ENCODE peak calls at places on chromosomes 2 and 18, in six cellular contexts. O is spleen, I is OCI-LY7, L is fibroblast of the aortic adventitia, D is NT2/D1, F is fibroblast of lung. X is an unnamed sample.

GRCh38 chr2:177332041-177332991 is 60.3 kb upstream of the AGPS start:
- DNase-seq in O (no peak), F (peak), D (peak), I (peak), L (peak), X (peak)

GRCh38 chr2:3670941-3671340 is 12.9 kb downstream of the ALLC start:
- DNase-seq in O (no peak), F (no peak), I (no peak), L (no peak), D (no peak), X (no peak)

GRCh38 chr2:99403524-99403923 is 66.3 kb downstream of the EIF5B start:
- DNase-seq in L (no peak), D (peak), F (no peak), I (no peak), O (no peak), X (no peak)

GRCh38 chr18:77063256-77063655 is 69.3 kb downstream of the MBP start:
- DNase-seq in O (peak), I (peak), D (no peak), L (peak), F (peak), X (peak)

GRCh38 chr18:48605408-48605845 is 66.6 kb downstream of the CTIF start:
- DNase-seq in D (peak), I (peak), F (no peak), O (peak), L (no peak), X (no peak)

GRCh38 chr2:2524340-2524941 is 193.4 kb upstream of the MYT1L start:
- DNase-seq in I (no peak), L (no peak), D (no peak), F (no peak), O (no peak), X (no peak)

GRCh38 chr2:147405651-147406050 is 439.2 kb upstream of the ACVR2A start:
- DNase-seq in L (peak), O (no peak), I (no peak), F (peak), D (no peak), X (no peak)

GRCh38 chr2:188571543-188571942 is 279.9 kb downstream of the GULP1 start:
- DNase-seq in O (no peak), D (no peak), I (no peak), L (peak), F (peak), X (no peak)

GRCh38 chr2:28895189-28895893 is 874 bp downstream of the WDR43 start:
- DNase-seq in I (peak), F (peak), O (no peak), L (peak), D (no peak), X (peak)

GRCh38 chr2:69386376-69386775 is 651 bp downstream of the GFPT1 start:
- DNase-seq in I (peak), L (no peak), D (no peak), O (no peak), F (no peak), X (no peak)

GRCh38 chr2:25109822-25110221 is 58.6 kb downstream of the POMC start:
- DNase-seq in O (no peak), L (no peak), F (no peak), I (no peak), D (no peak), X (no peak)

GRCh38 chr2:96176661-96177060 is 31.4 kb upstream of the DUSP2 start:
- DNase-seq in I (no peak), D (no peak), F (no peak), L (peak), O (no peak), X (no peak)

GRCh38 chr2:96171836-96172235 is 26.6 kb upstream of the DUSP2 start:
- DNase-seq in O (no peak), L (no peak), I (no peak), D (no peak), F (no peak), X (no peak)

GRCh38 chr2:96180002-96180401 is 28.6 kb downstream of the STARD7 start:
- DNase-seq in D (no peak), O (no peak), L (no peak), F (no peak), I (no peak), X (no peak)

GRCh38 chr2:96174251-96175144 is 29.3 kb upstream of the DUSP2 start:
- DNase-seq in D (peak), F (peak), O (peak), L (peak), I (peak), X (peak)

DNA sequence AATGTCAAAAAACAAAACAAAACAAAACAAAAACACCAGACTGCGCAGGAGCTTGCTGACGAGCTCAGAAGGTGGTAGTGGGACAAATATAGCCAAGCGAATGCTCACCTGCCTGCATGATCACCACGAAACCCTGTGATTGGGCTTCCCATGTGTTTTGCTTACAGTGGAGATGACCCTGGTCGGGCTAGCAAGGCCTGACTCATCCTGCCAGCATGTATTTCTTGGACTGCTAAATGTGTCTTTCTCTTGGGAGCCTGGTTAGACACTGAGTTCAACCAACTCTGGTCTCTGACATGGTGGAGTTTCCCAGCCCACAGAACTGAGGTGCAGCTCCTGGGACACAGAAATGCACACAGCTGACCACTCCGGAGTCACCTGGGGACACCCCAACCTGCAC is 30.7 kb upstream of the DUSP2 start:
- DNase-seq in F (peak), I (no peak), L (peak), D (no peak), O (no peak), X (no peak)
- H3K4me3 ChIP-seq in F (no peak), I (no peak), L (no peak), D (no peak), O (no peak), X (no peak)

GRCh38 chr18:35049111-35050003 is 8.1 kb downstream of the MAPRE2 start:
- DNase-seq in D (no peak), L (no peak), I (peak), F (no peak), O (no peak), X (no peak)

GRCh38 chr18:35050004-35050623 is 8.9 kb downstream of the MAPRE2 start:
- DNase-seq in D (no peak), I (no peak), F (peak), O (no peak), L (no peak), X (no peak)

GRCh38 chr18:35047697-35048292 is 6.6 kb downstream of the MAPRE2 start:
- DNase-seq in F (no peak), L (no peak), D (no peak), I (no peak), O (no peak), X (no peak)

GRCh38 chr18:35051978-35052377 is 10.8 kb downstream of the MAPRE2 start:
- DNase-seq in D (no peak), O (no peak), L (peak), I (no peak), F (peak), X (no peak)

DNA sequence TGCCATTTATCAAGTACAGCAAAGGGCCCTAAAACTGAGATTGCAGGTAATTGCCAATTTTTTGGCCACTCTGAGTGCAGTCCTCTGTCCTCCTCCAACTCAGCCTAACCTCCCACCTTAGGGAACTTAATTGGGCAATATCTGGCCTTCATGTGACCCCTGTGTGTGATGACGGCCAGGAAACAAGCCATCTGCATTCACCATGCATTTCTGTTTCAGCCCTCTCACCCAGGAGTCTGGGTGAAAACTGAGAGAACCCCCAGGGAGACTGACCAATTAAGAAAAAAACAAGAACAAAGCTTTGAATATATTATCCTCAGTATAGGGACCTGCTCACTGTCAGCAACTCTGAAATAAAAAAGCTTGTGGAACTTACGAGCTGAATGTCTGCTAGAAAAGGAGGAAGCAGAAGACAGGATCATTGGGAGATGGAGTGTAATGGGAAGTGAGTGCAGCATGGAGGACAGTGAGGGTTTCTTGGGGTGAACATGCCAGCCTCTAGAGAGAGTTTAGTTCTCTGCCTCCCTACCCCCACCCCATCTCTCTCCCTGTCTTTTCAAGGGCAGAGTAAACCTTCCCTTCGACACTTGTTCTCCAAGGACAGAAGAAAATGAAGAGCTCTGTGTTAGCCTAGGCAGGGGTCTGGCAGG is 9.6 kb downstream of the MAPRE2 start:
- DNase-seq in F (peak), L (no peak), I (no peak), D (no peak), O (no peak), X (no peak)
- H3K4me3 ChIP-seq in F (no peak), L (peak), I (peak), D (no peak), O (no peak), X (no peak)

GRCh38 chr2:109332880-109333279 is 203.9 kb downstream of the SH3RF3 start:
- DNase-seq in L (no peak), I (no peak), F (no peak), D (no peak), O (no peak), X (no peak)
- H3K4me3 ChIP-seq in L (no peak), I (no peak), F (no peak), D (no peak), O (no peak), X (no peak)

DNA sequence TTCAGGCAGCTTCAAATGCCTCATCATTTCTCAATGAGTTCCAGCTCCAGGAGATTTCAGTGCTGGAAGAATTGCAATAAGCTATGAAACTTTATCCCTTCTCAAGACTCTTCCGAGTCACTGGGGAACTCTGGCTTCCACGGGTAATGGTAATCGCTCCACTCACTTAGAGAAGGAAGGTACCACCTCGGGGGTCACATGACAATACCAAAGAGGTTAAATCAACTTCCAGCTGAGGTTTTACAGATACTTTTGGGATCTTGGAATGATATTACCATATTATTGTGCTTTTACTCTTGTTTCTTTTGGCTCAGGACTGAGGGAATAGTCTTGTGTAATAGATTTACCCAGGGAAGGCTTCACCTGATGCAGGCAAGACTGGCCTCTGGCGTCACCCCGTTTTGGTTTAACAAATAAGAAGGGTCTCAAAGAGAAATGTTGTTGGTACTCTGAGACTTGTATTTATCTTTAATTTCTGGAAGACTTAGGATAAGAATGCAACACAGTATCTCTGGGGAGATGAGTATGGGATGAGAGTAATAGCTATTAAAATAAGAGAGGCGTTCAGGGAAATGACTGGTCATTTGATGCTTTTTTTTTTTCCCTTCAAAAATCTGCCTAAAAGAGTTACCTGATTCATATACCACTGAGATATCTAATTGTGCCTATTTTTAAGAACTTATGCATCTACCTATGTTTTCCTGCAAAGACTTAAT is 316.9 kb upstream of the ZEB2 start:
- DNase-seq in I (no peak), L (peak), F (peak), O (no peak), D (no peak), X (no peak)
- H3K4me3 ChIP-seq in I (no peak), L (no peak), F (no peak), O (no peak), D (no peak), X (no peak)

DNA sequence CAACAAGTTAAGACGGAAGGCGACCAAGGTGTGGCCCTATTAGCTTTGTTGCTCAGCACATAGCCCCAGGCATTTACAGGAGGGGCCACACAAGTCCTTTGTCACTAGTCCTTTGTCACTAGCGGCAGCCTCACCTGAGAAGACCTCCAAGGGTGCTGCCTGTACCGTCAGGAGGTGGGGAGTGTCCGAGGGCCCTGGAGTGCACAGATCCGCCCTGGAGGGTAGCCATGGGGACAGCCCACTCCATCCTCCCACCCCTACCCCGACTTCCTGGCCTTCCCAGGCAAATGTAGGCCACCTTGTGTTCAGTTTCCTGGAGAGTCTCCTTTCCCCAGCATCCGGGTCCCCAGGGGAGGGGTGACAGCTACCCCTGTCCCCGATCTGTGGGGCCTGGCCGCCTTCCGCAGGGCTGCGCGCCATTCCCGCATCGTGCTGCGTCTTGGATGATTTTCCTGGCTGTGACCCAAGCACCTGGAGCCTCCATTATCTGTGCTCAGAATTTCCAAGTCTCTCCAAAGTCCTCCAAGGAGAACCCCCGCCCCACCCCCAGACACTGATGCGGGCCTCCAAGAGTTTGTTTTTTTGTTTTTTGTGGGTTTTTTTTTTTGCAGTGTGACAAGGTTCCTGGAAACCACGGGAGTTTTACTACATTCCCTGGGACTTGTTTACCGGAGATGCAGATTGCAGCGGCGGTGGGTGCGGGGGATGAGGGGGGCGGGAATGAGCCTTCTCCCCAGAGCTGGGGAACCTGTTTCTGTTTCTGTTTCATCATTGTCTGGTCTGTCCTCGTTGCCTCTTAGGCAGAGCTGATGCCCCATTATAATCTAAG is 28.6 kb downstream of the TEX44 start:
- DNase-seq in L (no peak), I (no peak), D (peak), O (peak), F (no peak), X (peak)
- H3K4me3 ChIP-seq in L (no peak), I (no peak), D (peak), O (no peak), F (no peak), X (peak)

GRCh38 chr2:62145478-62146100 is 50.3 kb upstream of the B3GNT2 start:
- DNase-seq in D (no peak), I (peak), F (no peak), O (no peak), L (no peak), X (no peak)
- H3K4me3 ChIP-seq in D (no peak), I (peak), F (no peak), O (no peak), L (no peak), X (no peak)

GRCh38 chr18:12391487-12392136 is 14.6 kb upstream of the AFG3L2 start:
- DNase-seq in L (peak), F (peak), I (peak), D (no peak), O (peak), X (peak)

GRCh38 chr18:12394428-12394827 is 13.3 kb upstream of the PRELID3A start:
- DNase-seq in D (no peak), O (peak), L (no peak), I (peak), F (no peak), X (peak)

GRCh38 chr18:12393998-12394397 is 13.7 kb upstream of the PRELID3A start:
- DNase-seq in L (no peak), D (no peak), O (peak), F (no peak), I (no peak), X (peak)

GRCh38 chr18:12397254-12397653 is 10.5 kb upstream of the PRELID3A start:
- DNase-seq in D (no peak), F (no peak), I (no peak), O (peak), L (no peak), X (no peak)

DNA sequence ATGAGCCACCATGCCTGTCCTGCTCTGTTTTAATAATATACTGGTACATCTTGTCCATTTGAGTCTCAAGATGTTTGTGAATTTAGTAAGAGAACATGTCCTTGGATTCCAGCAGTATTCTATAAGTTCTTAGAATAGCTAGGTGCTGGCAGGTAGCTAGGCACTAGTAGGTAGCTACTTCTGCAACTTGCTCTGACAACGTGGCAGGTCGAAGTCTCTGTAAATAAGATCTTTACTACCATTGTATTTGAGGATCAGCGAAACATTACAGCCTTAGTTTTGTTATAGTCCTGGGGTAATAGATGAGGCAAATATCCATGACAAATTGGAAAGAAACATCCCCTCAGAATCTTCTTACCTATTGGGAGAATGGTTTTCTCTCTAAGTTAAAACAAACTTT is 14.2 kb upstream of the PRELID3A start:
- DNase-seq in F (no peak), D (no peak), I (no peak), O (no peak), L (no peak), X (no peak)
- H3K4me3 ChIP-seq in F (no peak), D (no peak), I (no peak), O (no peak), L (no peak), X (no peak)

GRCh38 chr2:42060718-42061619 is 13.1 kb downstream of the PKDCC start:
- DNase-seq in F (peak), L (peak), O (peak), D (no peak), I (no peak), X (peak)
- H3K4me3 ChIP-seq in F (no peak), L (no peak), O (no peak), D (no peak), I (no peak), X (no peak)

GRCh38 chr2:150476809-150477302 is 10.6 kb downstream of the RND3 start:
- DNase-seq in O (no peak), D (no peak), I (no peak), L (peak), F (peak), X (no peak)
- H3K4me3 ChIP-seq in O (no peak), D (no peak), I (no peak), L (no peak), F (peak), X (peak)

DNA sequence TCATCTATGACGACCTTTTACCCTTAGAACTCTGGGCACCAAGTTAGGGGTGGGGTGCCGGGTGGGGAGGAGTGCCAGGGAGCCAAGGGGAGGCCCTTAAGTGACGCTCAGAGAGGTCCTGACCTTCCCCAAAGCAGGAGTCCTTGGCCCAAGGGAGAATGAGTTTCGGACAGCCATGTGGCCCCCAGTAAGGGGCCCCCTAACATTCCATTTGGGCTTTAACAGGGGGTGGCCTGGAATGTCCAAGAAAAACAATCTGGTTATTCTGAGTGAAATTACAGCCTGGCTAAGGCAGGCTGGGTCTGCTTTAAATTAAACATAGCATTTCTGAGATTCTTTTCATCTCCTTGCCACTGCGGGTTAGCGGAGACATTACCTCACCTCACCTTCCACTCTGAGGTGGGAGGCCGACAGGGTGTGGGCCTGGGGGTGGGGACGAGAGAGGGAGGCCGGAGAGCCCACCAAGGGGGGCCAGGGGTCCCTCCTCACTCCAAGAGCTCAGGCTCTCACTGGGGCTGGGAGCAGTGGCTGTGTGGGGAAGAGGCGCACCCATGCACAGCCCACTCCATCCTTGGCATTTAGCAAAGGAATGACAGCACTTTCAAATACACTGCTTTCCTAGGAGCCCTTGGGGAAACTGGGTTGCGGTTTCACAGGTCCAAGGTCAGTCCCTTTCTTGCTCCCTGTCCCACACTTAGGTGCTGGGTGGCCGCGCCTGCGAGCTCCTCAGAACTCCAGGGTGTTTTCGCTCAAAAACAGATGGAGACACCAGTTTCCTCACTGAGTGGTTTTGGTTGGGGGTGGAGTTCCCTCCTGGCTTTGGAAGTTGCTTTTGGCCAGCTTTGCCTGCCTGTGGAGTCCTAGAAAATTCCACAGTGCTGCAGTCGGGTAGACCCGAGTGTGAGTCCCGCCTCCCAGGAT is 107.4 kb downstream of the POLR1A start:
- DNase-seq in F (peak), D (peak), L (peak), I (no peak), O (peak), X (peak)
- H3K4me3 ChIP-seq in F (no peak), D (no peak), L (peak), I (no peak), O (no peak), X (no peak)

X was measured in transverse colon.